ENCODE peak calls at places on chromosome 9, in five cellular contexts. Z is adrenal gland, N is right atrium auricular region, Y is brain microvascular endothelial cell, C is neural progenitor cell. H is an unnamed sample.

GRCh38 chr9:37916471-37917314 is 12.8 kb upstream of the SLC25A51 start:
- DNase-seq in Y (no peak), Z (no peak), N (no peak), C (no peak), H (no peak)

GRCh38 chr9:70406446-70406862 is 8.0 kb downstream of the KLF9 start:
- DNase-seq in C (peak), N (no peak), Z (no peak), Y (peak), H (peak)

GRCh38 chr9:71685394-71685793 is 82.9 kb downstream of the CEMIP2 start:
- DNase-seq in C (no peak), N (no peak), Y (no peak), Z (no peak), H (no peak)

GRCh38 chr9:135329571-135330306 is 149.8 kb upstream of the PPP1R26 start:
- DNase-seq in Z (no peak), Y (no peak), C (peak), N (no peak), H (no peak)

GRCh38 chr9:128139621-128140020 is 9.6 kb upstream of the LCN2 start:
- DNase-seq in N (no peak), C (no peak), Z (no peak), Y (no peak), H (no peak)

GRCh38 chr9:71681708-71682268 is 86.5 kb downstream of the CEMIP2 start:
- DNase-seq in Y (peak), Z (no peak), N (no peak), C (no peak), H (peak)

GRCh38 chr9:110579763-110580255 is 268 bp upstream of the SVEP1 start:
- DNase-seq in N (no peak), Z (no peak), Y (no peak), C (peak), H (peak)

GRCh38 chr9:129686736-129687135 is 21.3 kb downstream of the PRRX2 start:
- DNase-seq in Y (no peak), Z (no peak), N (no peak), C (no peak), H (no peak)

GRCh38 chr9:90053027-90053426 is 448.2 kb downstream of the GADD45G start:
- DNase-seq in Y (no peak), N (no peak), Z (no peak), C (no peak), H (no peak)

GRCh38 chr9:129568560-129569505 is 52.1 kb downstream of the C9orf50 start:
- DNase-seq in Z (peak), N (no peak), Y (no peak), C (peak), H (peak)

GRCh38 chr9:89853931-89854330 is 249.1 kb downstream of the GADD45G start:
- DNase-seq in Z (no peak), Y (no peak), C (no peak), N (peak), H (no peak)

GRCh38 chr9:38046669-38047300 is 22.2 kb downstream of the SHB start:
- DNase-seq in N (no peak), Z (no peak), Y (peak), C (no peak), H (peak)

GRCh38 chr9:78713746-78714405 is 417.0 kb downstream of the PSAT1 start:
- DNase-seq in C (no peak), Y (no peak), N (no peak), Z (no peak), H (peak)

GRCh38 chr9:115615821-115616665 is 498.1 kb upstream of the TNC start:
- DNase-seq in Y (peak), N (no peak), C (no peak), Z (no peak), H (peak)

GRCh38 chr9:92138157-92138959 is 23.1 kb upstream of the SPTLC1 start:
- DNase-seq in Z (peak), N (peak), C (peak), Y (peak), H (peak)

GRCh38 chr9:133793471-133793870 is 55.3 kb upstream of the SARDH start:
- DNase-seq in C (no peak), Y (no peak), Z (no peak), N (no peak), H (no peak)

GRCh38 chr9:99130069-99130468 is 25.2 kb downstream of the TGFBR1 start:
- DNase-seq in Y (no peak), N (no peak), Z (no peak), C (no peak), H (no peak)

GRCh38 chr9:78074385-78075291 is 43.0 kb upstream of the GNAQ start:
- DNase-seq in N (no peak), Z (no peak), C (no peak), Y (no peak), H (no peak)

GRCh38 chr9:107222020-107222522 is 61.0 kb upstream of the RAD23B start:
- DNase-seq in Y (peak), Z (no peak), C (no peak), N (no peak), H (peak)

GRCh38 chr9:237141-237857 is 22.6 kb downstream of the DOCK8 start:
- DNase-seq in C (no peak), N (no peak), Y (no peak), Z (no peak), H (no peak)

GRCh38 chr9:78919701-78920100 is 622.8 kb downstream of the PSAT1 start:
- DNase-seq in C (no peak), Z (no peak), Y (no peak), N (no peak), H (no peak)

GRCh38 chr9:115966660-115967059 is 186.9 kb upstream of the PAPPA start:
- DNase-seq in C (no peak), Y (no peak), N (no peak), Z (no peak), H (no peak)

GRCh38 chr9:90925581-90926257 is 124.1 kb downstream of the SYK start:
- DNase-seq in N (no peak), C (no peak), Z (no peak), Y (peak), H (peak)

GRCh38 chr9:114745108-114745848 is 60.6 kb downstream of the TNFSF15 start:
- DNase-seq in N (no peak), C (no peak), Y (peak), Z (no peak), H (peak)

GRCh38 chr9:113523421-113524141 is 60.1 kb downstream of the RGS3 start:
- DNase-seq in N (no peak), Z (peak), C (no peak), Y (peak), H (no peak)

GRCh38 chr9:113524460-113524859 is 60.9 kb downstream of the RGS3 start:
- DNase-seq in Y (no peak), N (no peak), Z (no peak), C (no peak), H (no peak)

GRCh38 chr9:113522419-113522818 is 58.9 kb downstream of the RGS3 start:
- DNase-seq in C (no peak), Z (no peak), Y (no peak), N (no peak), H (no peak)

GRCh38 chr9:113521693-113522260 is 58.2 kb downstream of the RGS3 start:
- DNase-seq in N (no peak), Y (no peak), C (no peak), Z (no peak), H (no peak)

GRCh38 chr9:113522858-113523257 is 59.3 kb downstream of the RGS3 start:
- DNase-seq in N (no peak), Z (no peak), Y (no peak), C (no peak), H (no peak)
- H3K4me3 ChIP-seq in N (no peak), Z (no peak), Y (no peak), C (no peak), H (no peak)

GRCh38 chr9:35072461-35073275 is at the start of gene VCP:
- DNase-seq in N (peak), C (peak), Z (peak), Y (peak), H (peak)

GRCh38 chr9:35073276-35073607 is 817 bp upstream of the VCP start:
- DNase-seq in Y (no peak), Z (no peak), N (no peak), C (no peak), H (no peak)

GRCh38 chr9:35074141-35074540 is 1.7 kb upstream of the VCP start:
- DNase-seq in C (no peak), N (no peak), Y (no peak), Z (no peak), H (no peak)

GRCh38 chr9:35070823-35071813 is 1.3 kb downstream of the VCP start:
- DNase-seq in Y (peak), N (no peak), C (peak), Z (no peak), H (peak)

DNA sequence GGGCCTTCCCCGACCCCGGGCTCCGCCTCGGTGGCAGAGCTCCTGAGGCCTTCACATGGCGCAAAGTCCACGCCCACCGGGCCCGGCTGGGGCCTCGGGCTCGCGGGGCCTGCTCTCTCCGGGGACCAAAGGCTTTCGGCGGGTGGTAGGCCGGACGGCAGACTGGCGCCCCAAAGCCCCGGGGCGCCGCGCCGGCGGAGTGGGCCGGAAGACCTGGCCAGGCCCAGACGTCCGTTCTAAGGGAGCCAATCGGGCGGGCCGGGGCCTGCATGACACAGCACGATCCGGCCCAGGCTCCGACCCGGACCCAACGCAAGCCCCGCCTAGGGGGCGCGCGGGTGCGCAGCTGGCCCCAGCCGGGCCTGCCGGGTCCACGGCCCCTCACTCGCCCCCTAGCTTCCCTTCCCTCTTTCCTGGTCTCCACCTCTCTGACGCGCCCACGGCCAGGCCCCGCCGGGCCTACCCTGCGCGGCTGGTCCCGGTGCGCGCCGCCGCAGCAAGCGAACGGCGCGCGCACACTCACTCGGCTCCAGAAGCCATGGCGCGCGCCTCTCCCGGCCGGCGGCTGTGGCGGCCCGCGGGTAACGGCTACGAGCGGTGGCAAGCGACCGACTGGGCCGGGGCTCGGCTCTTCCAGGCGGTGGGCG is 488 bp downstream of the VCP start:
- DNase-seq in N (peak), C (peak), Y (peak), Z (peak), H (peak)
- TF ChIP-seq CTCF in N (no peak), C (peak), Y (peak), Z (no peak), H (peak)

DNA sequence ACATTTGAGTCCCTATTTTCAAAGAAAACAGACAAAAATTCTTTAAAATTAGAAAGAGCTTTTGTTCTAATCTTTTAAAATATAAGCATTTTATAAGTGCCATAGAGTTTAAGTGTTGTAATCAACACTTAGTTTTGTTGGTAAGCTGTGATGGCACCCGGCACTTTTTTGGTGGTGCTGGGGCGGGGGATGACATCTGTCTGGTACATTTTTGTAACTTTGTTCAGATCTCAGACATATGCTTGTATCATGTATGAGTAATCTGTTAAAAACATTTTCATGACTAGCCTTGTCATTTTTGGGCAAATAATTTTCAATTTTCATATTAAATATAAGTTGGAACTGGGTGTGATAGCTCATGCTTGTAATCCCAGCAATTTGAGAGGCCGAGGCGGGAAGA is 51.7 kb downstream of the UBAP1 start:
- DNase-seq in Y (no peak), C (no peak), Z (no peak), N (no peak), H (no peak)
- H3K4me3 ChIP-seq in Y (no peak), C (no peak), Z (no peak), N (no peak), H (no peak)

GRCh38 chr9:108854094-108854493 is 1.7 kb downstream of the ACTL7B start:
- DNase-seq in Z (no peak), N (no peak), Y (no peak), C (no peak), H (no peak)

GRCh38 chr9:108851138-108851537 is 4.6 kb downstream of the ACTL7B start:
- DNase-seq in C (no peak), N (no peak), Z (no peak), Y (no peak), H (no peak)

GRCh38 chr9:108852089-108852488 is 3.7 kb downstream of the ACTL7B start:
- DNase-seq in Z (no peak), N (no peak), Y (no peak), C (no peak), H (no peak)

GRCh38 chr9:108854641-108855528 is 901 bp downstream of the ACTL7B start:
- DNase-seq in N (no peak), Y (no peak), C (no peak), Z (no peak), H (no peak)

GRCh38 chr9:108850293-108850897 is 5.4 kb downstream of the ACTL7B start:
- DNase-seq in Z (no peak), Y (no peak), N (no peak), C (no peak), H (peak)
- TF ChIP-seq CTCF in Z (peak), Y (peak), N (no peak), C (peak), H (peak)

DNA sequence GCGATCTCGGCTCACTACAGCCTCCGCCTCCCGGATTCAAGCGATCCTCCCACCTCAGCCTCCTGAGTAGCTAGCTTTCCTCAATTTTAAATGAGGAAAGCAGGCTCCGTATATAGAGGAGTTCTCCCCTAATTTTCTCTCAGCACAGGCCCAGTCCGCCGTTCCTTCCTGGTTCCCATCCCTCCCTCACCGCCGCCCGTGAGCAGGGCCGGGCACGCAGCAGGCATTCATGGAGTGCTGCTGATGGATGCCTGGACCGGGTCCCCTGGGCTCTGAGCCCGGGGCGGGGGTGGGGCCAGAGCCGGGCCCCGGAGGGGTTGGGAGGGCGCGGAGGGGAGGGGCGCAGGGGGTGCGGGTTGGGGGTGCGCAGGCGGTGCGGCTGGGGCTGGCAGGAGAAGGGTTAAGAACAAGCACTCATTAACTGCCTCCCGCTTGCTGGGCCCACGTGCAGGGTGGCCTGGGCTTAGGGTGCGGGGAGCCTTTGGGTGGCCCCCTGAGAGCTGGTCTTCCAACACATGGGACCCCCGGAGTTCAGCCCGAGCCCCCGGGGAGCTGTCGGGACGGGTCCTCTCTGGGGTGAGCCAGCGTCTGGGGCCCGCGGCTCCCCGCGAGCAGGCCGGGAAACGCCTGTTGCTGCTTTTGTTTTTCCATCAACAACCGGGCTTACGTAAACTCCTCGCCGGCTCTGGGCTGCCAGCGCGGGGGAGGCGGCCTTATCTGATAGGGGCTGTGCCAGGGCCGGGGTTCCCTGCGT is 33.7 kb downstream of the LHX2 start:
- DNase-seq in N (peak), C (peak), Y (peak), Z (peak), H (peak)
- H3K4me3 ChIP-seq in N (peak), C (peak), Y (peak), Z (peak), H (peak)

GRCh38 chr9:112002847-112003457 is 106.3 kb downstream of the UGCG start:
- DNase-seq in N (no peak), C (no peak), Y (peak), Z (no peak), H (peak)

GRCh38 chr9:111999319-111999718 is 102.7 kb downstream of the UGCG start:
- DNase-seq in Y (no peak), Z (no peak), N (peak), C (no peak), H (no peak)

GRCh38 chr9:112002131-112002846 is 105.7 kb downstream of the UGCG start:
- DNase-seq in Z (no peak), N (no peak), Y (no peak), C (no peak), H (no peak)

GRCh38 chr9:112003538-112003937 is 106.9 kb downstream of the UGCG start:
- DNase-seq in C (no peak), Y (no peak), N (no peak), Z (no peak), H (no peak)

DNA sequence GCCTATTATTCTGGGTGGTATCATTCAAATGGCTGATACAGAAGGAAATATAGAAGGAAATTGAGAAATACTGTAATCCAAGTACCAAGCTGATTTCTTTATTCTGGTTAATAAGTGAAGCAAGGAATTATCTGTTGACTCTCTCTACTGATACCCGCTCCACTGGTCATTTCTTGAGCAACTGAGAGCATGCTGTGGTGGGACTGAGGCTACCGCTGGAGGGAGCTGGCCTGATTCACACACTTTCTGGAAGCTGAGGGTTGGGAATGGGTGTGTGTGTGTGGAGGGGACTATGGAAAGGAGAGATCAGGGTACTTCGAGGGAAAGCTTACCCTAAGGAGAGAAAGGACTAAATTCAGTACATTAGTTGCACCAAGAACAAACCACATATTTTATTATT is 104.1 kb downstream of the UGCG start:
- DNase-seq in C (no peak), Z (no peak), N (peak), Y (no peak), H (no peak)
- TF ChIP-seq CTCF in C (peak), Z (no peak), N (no peak), Y (peak), H (no peak)

GRCh38 chr9:77016526-77017504 is 2.6 kb upstream of the FOXB2 start:
- DNase-seq in Z (no peak), C (peak), N (peak), Y (no peak), H (no peak)
- H3K4me3 ChIP-seq in Z (no peak), C (peak), N (no peak), Y (no peak), H (no peak)

GRCh38 chr9:87290241-87290700 is 207.4 kb upstream of the DAPK1 start:
- DNase-seq in Z (no peak), Y (peak), C (peak), N (no peak), H (no peak)

DNA sequence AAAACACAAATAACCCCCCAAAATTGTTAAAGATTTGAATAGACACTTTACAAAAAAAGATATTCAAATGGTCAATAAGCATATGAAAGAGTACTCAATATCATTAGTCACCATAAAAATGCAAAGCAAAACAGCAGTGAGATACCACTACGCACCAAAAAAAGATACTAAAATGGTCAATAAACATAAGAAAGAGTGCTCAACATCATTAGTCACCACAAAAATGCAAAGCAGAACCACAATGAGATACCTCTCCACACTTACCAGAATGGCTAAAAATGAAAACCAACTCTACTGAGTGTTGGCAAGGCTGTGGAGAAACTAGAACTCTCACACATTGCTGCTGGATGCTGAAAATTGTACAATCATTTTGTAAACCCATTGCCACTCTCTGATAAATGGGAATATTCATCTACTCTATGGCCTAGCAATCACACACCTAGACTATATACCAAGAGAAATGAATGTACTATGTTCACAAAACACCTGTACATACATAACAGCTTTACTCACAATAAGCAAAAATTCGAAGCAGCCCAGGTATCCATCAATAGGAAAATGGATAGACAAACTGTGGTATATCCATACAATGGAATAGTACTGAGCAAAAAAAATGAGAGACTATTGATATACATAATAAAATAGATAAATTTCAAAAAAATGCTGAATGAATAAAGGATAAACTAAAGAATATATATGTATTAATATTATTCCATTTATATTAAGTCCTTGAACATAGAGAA is 205.0 kb upstream of the DAPK1 start:
- DNase-seq in Z (no peak), Y (peak), N (no peak), C (no peak), H (peak)
- TF ChIP-seq CTCF in Z (no peak), Y (no peak), N (no peak), C (no peak), H (no peak)